ENCODE peak calls at places on chromosomes 12 and 14, in seven cellular contexts. U, C, Z, J, K, E and N are unnamed samples.

GRCh38 chr12:50066402-50066801 is 9.0 kb downstream of the ASIC1 start:
- DNase-seq in J (no peak), E (no peak), K (no peak), Z (no peak), U (no peak), C (no peak), N (no peak)

GRCh38 chr14:55807059-55807499 is 227.1 kb downstream of the KTN1 start:
- DNase-seq in J (peak), E (peak), C (peak), Z (peak), K (peak), U (peak), N (peak)

GRCh38 chr12:84822541-84822940 is 90.1 kb downstream of the SLC6A15 start:
- DNase-seq in Z (no peak), J (no peak), U (no peak), E (no peak), C (no peak), K (no peak), N (no peak)

GRCh38 chr14:83960832-83961512 is 1569.0 kb upstream of the FLRT2 start:
- DNase-seq in C (no peak), U (no peak), Z (no peak), J (no peak), K (no peak), E (no peak), N (no peak)

GRCh38 chr12:69502342-69503081 is 32.3 kb downstream of the FRS2 start:
- DNase-seq in C (no peak), K (no peak), J (no peak), U (no peak), Z (no peak), E (no peak), N (no peak)

GRCh38 chr12:49347307-49348237 is 884 bp downstream of the DNAJC22 start:
- DNase-seq in J (peak), U (peak), K (peak), Z (peak), C (no peak), E (peak), N (no peak)

GRCh38 chr14:98249057-98249456 is 1022.9 kb downstream of the BCL11B start:
- DNase-seq in K (no peak), U (no peak), E (no peak), Z (no peak), C (no peak), J (no peak), N (no peak)

GRCh38 chr12:101829639-101830390 is 944 bp downstream of the GNPTAB start:
- DNase-seq in J (no peak), U (no peak), C (no peak), E (no peak), Z (no peak), K (no peak), N (no peak)

GRCh38 chr12:106245767-106246166 is 2.1 kb downstream of the CKAP4 start:
- DNase-seq in E (no peak), C (no peak), U (no peak), J (no peak), Z (no peak), K (no peak), N (peak)

GRCh38 chr14:72611956-72612500 is 281.9 kb downstream of the DPF3 start:
- DNase-seq in E (no peak), U (no peak), C (no peak), Z (no peak), J (no peak), K (no peak), N (peak)

GRCh38 chr14:23916038-23916437 is 37.5 kb upstream of the DHRS4 start:
- DNase-seq in C (no peak), K (no peak), E (no peak), J (no peak), Z (no peak), U (no peak), N (no peak)

GRCh38 chr14:59511916-59512530 is 27.7 kb downstream of the JKAMP start:
- DNase-seq in U (no peak), K (no peak), J (no peak), E (no peak), Z (no peak), C (no peak), N (no peak)